ENCODE peak calls at places on chromosomes 11 and 22, in ten cellular contexts. A, Z, N, E, J, F, X, R, S and Y are unnamed samples.

GRCh38 chr11:110046759-110047386 is 46.3 kb upstream of the ZC3H12C start:
- DNase-seq in R (no peak), E (no peak), J (no peak), A (no peak), Z (no peak), X (no peak), F (no peak), N (no peak), S (no peak), Y (no peak)

GRCh38 chr11:95762513-95762912 is 27.1 kb downstream of the FAM76B start:
- DNase-seq in J (no peak), X (no peak), R (no peak), F (no peak), N (no peak), Z (no peak), E (no peak), S (no peak), A (no peak), Y (no peak)

GRCh38 chr11:101202614-101203013 is 73.0 kb upstream of the PGR start:
- DNase-seq in E (no peak), A (no peak), Z (no peak), R (no peak), X (no peak), N (no peak), J (no peak), F (no peak), S (no peak), Y (no peak)

GRCh38 chr22:28027453-28028448 is 108.7 kb upstream of the PITPNB start:
- DNase-seq in N (no peak), A (no peak), F (no peak), X (peak; percentile 77), E (no peak), Z (no peak), R (no peak), S (no peak), J (no peak), Y (no peak)

GRCh38 chr11:127217941-127218615 is 217.5 kb upstream of the KIRREL3 start:
- DNase-seq in X (no peak), N (no peak), R (no peak), J (no peak), Z (no peak), F (no peak), A (no peak), E (no peak), S (no peak), Y (no peak)

GRCh38 chr22:46649176-46650077 is 29.2 kb downstream of the GRAMD4 start:
- DNase-seq in N (peak; percentile 30), J (no peak), E (no peak), F (no peak), R (no peak), S (no peak), X (no peak), A (no peak), Z (no peak), Y (no peak)

GRCh38 chr11:35629914-35630313 is 11.7 kb downstream of the FJX1 start:
- DNase-seq in S (no peak), R (no peak), E (no peak), N (no peak), X (no peak), Z (no peak), F (no peak), J (no peak), A (peak; percentile 95), Y (no peak)

GRCh38 chr22:44091021-44091721 is 67.1 kb downstream of the PARVB start:
- DNase-seq in S (peak; percentile 14), F (peak; percentile 39), E (no peak), X (peak; percentile 5), A (peak; percentile 17), R (no peak), Z (no peak), J (no peak), N (peak; percentile 33), Y (peak; percentile 45)

GRCh38 chr11:118956847-118957469 is 860 bp downstream of the UPK2 start:
- DNase-seq in R (no peak), N (no peak), J (no peak), Z (no peak), F (no peak), S (no peak), X (no peak), E (no peak), A (no peak), Y (no peak)

GRCh38 chr11:77191823-77192495 is 63.9 kb downstream of the MYO7A start:
- DNase-seq in J (no peak), R (peak; percentile 70), X (no peak), F (no peak), N (peak; percentile 88), A (peak; percentile 93), S (no peak), Z (no peak), E (peak; percentile 78), Y (peak; percentile 28)

GRCh38 chr22:42296381-42296853 is 26.0 kb upstream of the TCF20 start:
- DNase-seq in F (peak; percentile 63), N (no peak), J (peak; percentile 67), X (no peak), E (no peak), A (peak; percentile 44), R (peak; percentile 66), Z (peak; percentile 87), S (peak; percentile 43), Y (no peak)